ENCODE peak calls at places on chromosomes 5 and 9, in ten cellular contexts. One of them, this sample, is unnamed.

GRCh38 chr9:91425270-91425669 is 1.6 kb upstream of the NFIL3 start:
- DNase-seq in LoVo: no peak
- DNase-seq in OCI-LY7: no peak
- DNase-seq in D341Med: no peak
- DNase-seq in RCC 7860: no peak
- DNase-seq in GM23248: peak
- DNase-seq in NCI-H1417 treated with DMSO at 0.1 percent for 48 hours: no peak
- DNase-seq in lung microvascular endothelial cell: no peak
- DNase-seq in stimulated activated CD8-positive, alpha-beta memory T cell treated with anti-CD3 and anti-CD28 coated beads, Interleukin-7, amount 100 ng/mL, for 24 hours: no peak
- DNase-seq in epithelial cell of esophagus: no peak
- DNase-seq in this sample: no peak

GRCh38 chr5:67021031-67021430 is 175.6 kb downstream of the CD180 start:
- DNase-seq in LoVo: no peak
- DNase-seq in OCI-LY7: no peak
- DNase-seq in D341Med: no peak
- DNase-seq in RCC 7860: no peak
- DNase-seq in GM23248: no peak
- DNase-seq in NCI-H1417 treated with DMSO at 0.1 percent for 48 hours: no peak
- DNase-seq in lung microvascular endothelial cell: no peak
- DNase-seq in stimulated activated CD8-positive, alpha-beta memory T cell treated with anti-CD3 and anti-CD28 coated beads, Interleukin-7, amount 100 ng/mL, for 24 hours: no peak
- DNase-seq in epithelial cell of esophagus: peak
- DNase-seq in this sample: no peak

GRCh38 chr9:107933042-107933441 is 443.5 kb upstream of the KLF4 start:
- DNase-seq in LoVo: no peak
- DNase-seq in OCI-LY7: no peak
- DNase-seq in D341Med: no peak
- DNase-seq in RCC 7860: peak
- DNase-seq in GM23248: peak
- DNase-seq in NCI-H1417 treated with DMSO at 0.1 percent for 48 hours: no peak
- DNase-seq in lung microvascular endothelial cell: peak
- DNase-seq in stimulated activated CD8-positive, alpha-beta memory T cell treated with anti-CD3 and anti-CD28 coated beads, Interleukin-7, amount 100 ng/mL, for 24 hours: no peak
- DNase-seq in epithelial cell of esophagus: peak
- DNase-seq in this sample: peak

GRCh38 chr5:171416160-171417049 is 3.0 kb upstream of the FGF18 start:
- DNase-seq in LoVo: no peak
- DNase-seq in OCI-LY7: no peak
- DNase-seq in D341Med: no peak
- DNase-seq in RCC 7860: no peak
- DNase-seq in GM23248: no peak
- DNase-seq in NCI-H1417 treated with DMSO at 0.1 percent for 48 hours: no peak
- DNase-seq in lung microvascular endothelial cell: no peak
- DNase-seq in stimulated activated CD8-positive, alpha-beta memory T cell treated with anti-CD3 and anti-CD28 coated beads, Interleukin-7, amount 100 ng/mL, for 24 hours: no peak
- DNase-seq in epithelial cell of esophagus: no peak
- DNase-seq in this sample: no peak

GRCh38 chr5:36240779-36241635 is 718 bp downstream of the NADK2 start:
- DNase-seq in LoVo: peak
- DNase-seq in OCI-LY7: peak
- DNase-seq in D341Med: peak
- DNase-seq in RCC 7860: peak
- DNase-seq in GM23248: peak
- DNase-seq in NCI-H1417 treated with DMSO at 0.1 percent for 48 hours: no peak
- DNase-seq in lung microvascular endothelial cell: peak
- DNase-seq in stimulated activated CD8-positive, alpha-beta memory T cell treated with anti-CD3 and anti-CD28 coated beads, Interleukin-7, amount 100 ng/mL, for 24 hours: peak
- DNase-seq in epithelial cell of esophagus: peak
- DNase-seq in this sample: peak

GRCh38 chr9:20466328-20467008 is 155.8 kb downstream of the MLLT3 start:
- DNase-seq in LoVo: no peak
- DNase-seq in OCI-LY7: no peak
- DNase-seq in D341Med: no peak
- DNase-seq in RCC 7860: no peak
- DNase-seq in GM23248: no peak
- DNase-seq in NCI-H1417 treated with DMSO at 0.1 percent for 48 hours: no peak
- DNase-seq in lung microvascular endothelial cell: no peak
- DNase-seq in stimulated activated CD8-positive, alpha-beta memory T cell treated with anti-CD3 and anti-CD28 coated beads, Interleukin-7, amount 100 ng/mL, for 24 hours: no peak
- DNase-seq in epithelial cell of esophagus: no peak
- DNase-seq in this sample: no peak

GRCh38 chr5:93320920-93321319 is 260.1 kb downstream of the NR2F1-AS1 start:
- DNase-seq in LoVo: no peak
- DNase-seq in OCI-LY7: no peak
- DNase-seq in D341Med: no peak
- DNase-seq in RCC 7860: no peak
- DNase-seq in GM23248: no peak
- DNase-seq in NCI-H1417 treated with DMSO at 0.1 percent for 48 hours: no peak
- DNase-seq in lung microvascular endothelial cell: no peak
- DNase-seq in stimulated activated CD8-positive, alpha-beta memory T cell treated with anti-CD3 and anti-CD28 coated beads, Interleukin-7, amount 100 ng/mL, for 24 hours: no peak
- DNase-seq in epithelial cell of esophagus: no peak
- DNase-seq in this sample: no peak

GRCh38 chr5:141121563-141121962 is at the start of gene PCDHB4:
- DNase-seq in LoVo: no peak
- DNase-seq in OCI-LY7: no peak
- DNase-seq in D341Med: no peak
- DNase-seq in RCC 7860: no peak
- DNase-seq in GM23248: peak
- DNase-seq in NCI-H1417 treated with DMSO at 0.1 percent for 48 hours: no peak
- DNase-seq in lung microvascular endothelial cell: peak
- DNase-seq in stimulated activated CD8-positive, alpha-beta memory T cell treated with anti-CD3 and anti-CD28 coated beads, Interleukin-7, amount 100 ng/mL, for 24 hours: no peak
- DNase-seq in epithelial cell of esophagus: no peak
- DNase-seq in this sample: peak

GRCh38 chr5:172897691-172898512 is 61.3 kb upstream of the RPL26L1 start:
- DNase-seq in LoVo: no peak
- DNase-seq in OCI-LY7: no peak
- DNase-seq in D341Med: no peak
- DNase-seq in RCC 7860: peak
- DNase-seq in GM23248: peak
- DNase-seq in NCI-H1417 treated with DMSO at 0.1 percent for 48 hours: no peak
- DNase-seq in lung microvascular endothelial cell: peak
- DNase-seq in stimulated activated CD8-positive, alpha-beta memory T cell treated with anti-CD3 and anti-CD28 coated beads, Interleukin-7, amount 100 ng/mL, for 24 hours: no peak
- DNase-seq in epithelial cell of esophagus: no peak
- DNase-seq in this sample: peak

GRCh38 chr5:58933891-58934628 is 351.2 kb downstream of the RAB3C start:
- DNase-seq in LoVo: no peak
- DNase-seq in OCI-LY7: no peak
- DNase-seq in D341Med: no peak
- DNase-seq in RCC 7860: no peak
- DNase-seq in GM23248: no peak
- DNase-seq in NCI-H1417 treated with DMSO at 0.1 percent for 48 hours: no peak
- DNase-seq in lung microvascular endothelial cell: no peak
- DNase-seq in stimulated activated CD8-positive, alpha-beta memory T cell treated with anti-CD3 and anti-CD28 coated beads, Interleukin-7, amount 100 ng/mL, for 24 hours: no peak
- DNase-seq in epithelial cell of esophagus: no peak
- DNase-seq in this sample: peak

GRCh38 chr9:98809311-98810105 is 2.0 kb downstream of the GALNT12 start:
- DNase-seq in LoVo: no peak
- DNase-seq in OCI-LY7: no peak
- DNase-seq in D341Med: no peak
- DNase-seq in RCC 7860: no peak
- DNase-seq in GM23248: no peak
- DNase-seq in NCI-H1417 treated with DMSO at 0.1 percent for 48 hours: no peak
- DNase-seq in lung microvascular endothelial cell: no peak
- DNase-seq in stimulated activated CD8-positive, alpha-beta memory T cell treated with anti-CD3 and anti-CD28 coated beads, Interleukin-7, amount 100 ng/mL, for 24 hours: no peak
- DNase-seq in epithelial cell of esophagus: no peak
- DNase-seq in this sample: no peak

GRCh38 chr9:21873540-21874221 is 71.2 kb downstream of the MTAP start:
- DNase-seq in LoVo: peak
- DNase-seq in OCI-LY7: no peak
- DNase-seq in D341Med: no peak
- DNase-seq in RCC 7860: peak
- DNase-seq in GM23248: peak
- DNase-seq in NCI-H1417 treated with DMSO at 0.1 percent for 48 hours: no peak
- DNase-seq in lung microvascular endothelial cell: peak
- DNase-seq in stimulated activated CD8-positive, alpha-beta memory T cell treated with anti-CD3 and anti-CD28 coated beads, Interleukin-7, amount 100 ng/mL, for 24 hours: no peak
- DNase-seq in epithelial cell of esophagus: peak
- DNase-seq in this sample: peak

GRCh38 chr5:139686919-139687421 is 38.8 kb downstream of the CXXC5 start:
- DNase-seq in LoVo: no peak
- DNase-seq in OCI-LY7: no peak
- DNase-seq in D341Med: no peak
- DNase-seq in RCC 7860: no peak
- DNase-seq in GM23248: no peak
- DNase-seq in NCI-H1417 treated with DMSO at 0.1 percent for 48 hours: no peak
- DNase-seq in lung microvascular endothelial cell: no peak
- DNase-seq in stimulated activated CD8-positive, alpha-beta memory T cell treated with anti-CD3 and anti-CD28 coated beads, Interleukin-7, amount 100 ng/mL, for 24 hours: no peak
- DNase-seq in epithelial cell of esophagus: no peak
- DNase-seq in this sample: no peak

GRCh38 chr9:134554750-134555655 is 86.6 kb upstream of the COL5A1 start:
- DNase-seq in LoVo: no peak
- DNase-seq in OCI-LY7: no peak
- DNase-seq in D341Med: no peak
- DNase-seq in RCC 7860: peak
- DNase-seq in GM23248: peak
- DNase-seq in NCI-H1417 treated with DMSO at 0.1 percent for 48 hours: no peak
- DNase-seq in lung microvascular endothelial cell: no peak
- DNase-seq in stimulated activated CD8-positive, alpha-beta memory T cell treated with anti-CD3 and anti-CD28 coated beads, Interleukin-7, amount 100 ng/mL, for 24 hours: no peak
- DNase-seq in epithelial cell of esophagus: no peak
- DNase-seq in this sample: peak

GRCh38 chr9:97852399-97853055 is 499 bp upstream of the FOXE1 start:
- DNase-seq in LoVo: no peak
- DNase-seq in OCI-LY7: no peak
- DNase-seq in D341Med: no peak
- DNase-seq in RCC 7860: no peak
- DNase-seq in GM23248: no peak
- DNase-seq in NCI-H1417 treated with DMSO at 0.1 percent for 48 hours: no peak
- DNase-seq in lung microvascular endothelial cell: no peak
- DNase-seq in stimulated activated CD8-positive, alpha-beta memory T cell treated with anti-CD3 and anti-CD28 coated beads, Interleukin-7, amount 100 ng/mL, for 24 hours: no peak
- DNase-seq in epithelial cell of esophagus: no peak
- DNase-seq in this sample: no peak

GRCh38 chr9:4258321-4259093 is 41.4 kb downstream of the GLIS3 start:
- DNase-seq in LoVo: no peak
- DNase-seq in OCI-LY7: no peak
- DNase-seq in D341Med: no peak
- DNase-seq in RCC 7860: no peak
- DNase-seq in GM23248: peak
- DNase-seq in NCI-H1417 treated with DMSO at 0.1 percent for 48 hours: no peak
- DNase-seq in lung microvascular endothelial cell: no peak
- DNase-seq in stimulated activated CD8-positive, alpha-beta memory T cell treated with anti-CD3 and anti-CD28 coated beads, Interleukin-7, amount 100 ng/mL, for 24 hours: no peak
- DNase-seq in epithelial cell of esophagus: peak
- DNase-seq in this sample: peak

GRCh38 chr5:75509956-75510355 is 1.5 kb downstream of the CERT1 start:
- DNase-seq in LoVo: no peak
- DNase-seq in OCI-LY7: no peak
- DNase-seq in D341Med: no peak
- DNase-seq in RCC 7860: no peak
- DNase-seq in GM23248: peak
- DNase-seq in NCI-H1417 treated with DMSO at 0.1 percent for 48 hours: no peak
- DNase-seq in lung microvascular endothelial cell: peak
- DNase-seq in stimulated activated CD8-positive, alpha-beta memory T cell treated with anti-CD3 and anti-CD28 coated beads, Interleukin-7, amount 100 ng/mL, for 24 hours: no peak
- DNase-seq in epithelial cell of esophagus: peak
- DNase-seq in this sample: peak

GRCh38 chr5:71456362-71456743 is 902 bp downstream of the BDP1 start:
- DNase-seq in LoVo: no peak
- DNase-seq in OCI-LY7: no peak
- DNase-seq in D341Med: no peak
- DNase-seq in RCC 7860: no peak
- DNase-seq in GM23248: peak
- DNase-seq in NCI-H1417 treated with DMSO at 0.1 percent for 48 hours: no peak
- DNase-seq in lung microvascular endothelial cell: peak
- DNase-seq in stimulated activated CD8-positive, alpha-beta memory T cell treated with anti-CD3 and anti-CD28 coated beads, Interleukin-7, amount 100 ng/mL, for 24 hours: no peak
- DNase-seq in epithelial cell of esophagus: peak
- DNase-seq in this sample: no peak

GRCh38 chr5:153749941-153750340 is 259.5 kb downstream of the GRIA1 start:
- DNase-seq in LoVo: no peak
- DNase-seq in OCI-LY7: no peak
- DNase-seq in D341Med: no peak
- DNase-seq in RCC 7860: no peak
- DNase-seq in GM23248: peak
- DNase-seq in NCI-H1417 treated with DMSO at 0.1 percent for 48 hours: peak
- DNase-seq in lung microvascular endothelial cell: no peak
- DNase-seq in stimulated activated CD8-positive, alpha-beta memory T cell treated with anti-CD3 and anti-CD28 coated beads, Interleukin-7, amount 100 ng/mL, for 24 hours: no peak
- DNase-seq in epithelial cell of esophagus: no peak
- DNase-seq in this sample: no peak

GRCh38 chr9:128523199-128523925 is 18.8 kb downstream of the GLE1 start:
- DNase-seq in LoVo: no peak
- DNase-seq in OCI-LY7: no peak
- DNase-seq in D341Med: peak
- DNase-seq in RCC 7860: no peak
- DNase-seq in GM23248: peak
- DNase-seq in NCI-H1417 treated with DMSO at 0.1 percent for 48 hours: no peak
- DNase-seq in lung microvascular endothelial cell: peak
- DNase-seq in stimulated activated CD8-positive, alpha-beta memory T cell treated with anti-CD3 and anti-CD28 coated beads, Interleukin-7, amount 100 ng/mL, for 24 hours: no peak
- DNase-seq in epithelial cell of esophagus: no peak
- DNase-seq in this sample: peak

GRCh38 chr9:127973169-127974001 is 7.4 kb downstream of the EEIG1 start:
- DNase-seq in LoVo: no peak
- DNase-seq in OCI-LY7: no peak
- DNase-seq in D341Med: no peak
- DNase-seq in RCC 7860: no peak
- DNase-seq in GM23248: no peak
- DNase-seq in NCI-H1417 treated with DMSO at 0.1 percent for 48 hours: no peak
- DNase-seq in lung microvascular endothelial cell: no peak
- DNase-seq in stimulated activated CD8-positive, alpha-beta memory T cell treated with anti-CD3 and anti-CD28 coated beads, Interleukin-7, amount 100 ng/mL, for 24 hours: no peak
- DNase-seq in epithelial cell of esophagus: no peak
- DNase-seq in this sample: no peak

GRCh38 chr5:55320571-55320970 is 12.8 kb downstream of the MTREX start:
- DNase-seq in LoVo: no peak
- DNase-seq in OCI-LY7: no peak
- DNase-seq in D341Med: no peak
- DNase-seq in RCC 7860: no peak
- DNase-seq in GM23248: peak
- DNase-seq in NCI-H1417 treated with DMSO at 0.1 percent for 48 hours: no peak
- DNase-seq in lung microvascular endothelial cell: no peak
- DNase-seq in stimulated activated CD8-positive, alpha-beta memory T cell treated with anti-CD3 and anti-CD28 coated beads, Interleukin-7, amount 100 ng/mL, for 24 hours: no peak
- DNase-seq in epithelial cell of esophagus: no peak
- DNase-seq in this sample: peak

GRCh38 chr9:132141364-132141947 is 20.4 kb upstream of the NTNG2 start:
- DNase-seq in LoVo: no peak
- DNase-seq in OCI-LY7: no peak
- DNase-seq in D341Med: no peak
- DNase-seq in RCC 7860: no peak
- DNase-seq in GM23248: peak
- DNase-seq in NCI-H1417 treated with DMSO at 0.1 percent for 48 hours: peak
- DNase-seq in lung microvascular endothelial cell: no peak
- DNase-seq in stimulated activated CD8-positive, alpha-beta memory T cell treated with anti-CD3 and anti-CD28 coated beads, Interleukin-7, amount 100 ng/mL, for 24 hours: no peak
- DNase-seq in epithelial cell of esophagus: no peak
- DNase-seq in this sample: no peak

GRCh38 chr9:132798817-132799790 is 79.0 kb downstream of the AK8 start:
- DNase-seq in LoVo: peak
- DNase-seq in OCI-LY7: no peak
- DNase-seq in D341Med: peak
- DNase-seq in RCC 7860: no peak
- DNase-seq in GM23248: no peak
- DNase-seq in NCI-H1417 treated with DMSO at 0.1 percent for 48 hours: no peak
- DNase-seq in lung microvascular endothelial cell: no peak
- DNase-seq in stimulated activated CD8-positive, alpha-beta memory T cell treated with anti-CD3 and anti-CD28 coated beads, Interleukin-7, amount 100 ng/mL, for 24 hours: no peak
- DNase-seq in epithelial cell of esophagus: no peak
- DNase-seq in this sample: no peak

GRCh38 chr9:117957267-117957666 is 253.1 kb downstream of the TLR4 start:
- DNase-seq in LoVo: no peak
- DNase-seq in OCI-LY7: no peak
- DNase-seq in D341Med: no peak
- DNase-seq in RCC 7860: no peak
- DNase-seq in GM23248: no peak
- DNase-seq in NCI-H1417 treated with DMSO at 0.1 percent for 48 hours: no peak
- DNase-seq in lung microvascular endothelial cell: no peak
- DNase-seq in stimulated activated CD8-positive, alpha-beta memory T cell treated with anti-CD3 and anti-CD28 coated beads, Interleukin-7, amount 100 ng/mL, for 24 hours: no peak
- DNase-seq in epithelial cell of esophagus: peak
- DNase-seq in this sample: no peak

GRCh38 chr9:112334319-112334828 is 955 bp upstream of the PTBP3 start:
- DNase-seq in LoVo: peak
- DNase-seq in OCI-LY7: peak
- DNase-seq in D341Med: no peak
- DNase-seq in RCC 7860: peak
- DNase-seq in GM23248: peak
- DNase-seq in NCI-H1417 treated with DMSO at 0.1 percent for 48 hours: no peak
- DNase-seq in lung microvascular endothelial cell: peak
- DNase-seq in stimulated activated CD8-positive, alpha-beta memory T cell treated with anti-CD3 and anti-CD28 coated beads, Interleukin-7, amount 100 ng/mL, for 24 hours: peak
- DNase-seq in epithelial cell of esophagus: peak
- DNase-seq in this sample: peak

This sample was measured in fibroblast of pulmonary artery.